ENCODE peak calls at places on chromosomes 3 and 15, in four cellular contexts. One of them, this sample, is unnamed. For H3K79me2, the result is how much of the 10 kb centered on the place peaks cover.

GRCh38 chr3:49871536-49872157 is 1.9 kb upstream of the CAMKV start:
- DNase-seq in H1: no peak
- DNase-seq in H9: no peak
- DNase-seq in trophoblast cell: no peak
- DNase-seq in this sample: no peak

GRCh38 chr3:125055913-125056705 is at the start of gene HEG1:
- DNase-seq in H1: peak
- DNase-seq in H9: peak
- DNase-seq in trophoblast cell: peak
- DNase-seq in this sample: peak

GRCh38 chr3:142259359-142259758 is 34.0 kb upstream of the GK5 start:
- DNase-seq in H1: no peak
- DNase-seq in H9: no peak
- DNase-seq in trophoblast cell: no peak
- DNase-seq in this sample: no peak

GRCh38 chr3:171347017-171347979 is 112.9 kb downstream of the TNIK start:
- DNase-seq in H1: no peak
- DNase-seq in H9: no peak
- DNase-seq in trophoblast cell: peak
- DNase-seq in this sample: peak

GRCh38 chr15:55403531-55403930 is 4.6 kb downstream of the CCPG1 start:
- DNase-seq in H1: no peak
- DNase-seq in H9: no peak
- DNase-seq in trophoblast cell: no peak
- DNase-seq in this sample: no peak

GRCh38 chr3:86934851-86935250 is 56.1 kb downstream of the VGLL3 start:
- DNase-seq in H1: no peak
- DNase-seq in H9: no peak
- DNase-seq in trophoblast cell: peak
- DNase-seq in this sample: no peak

GRCh38 chr3:14801668-14802067 is 17.1 kb upstream of the FGD5 start:
- DNase-seq in H1: no peak
- DNase-seq in H9: no peak
- DNase-seq in trophoblast cell: no peak
- DNase-seq in this sample: no peak

GRCh38 chr3:60598668-60599067 is 652.6 kb downstream of the FHIT start:
- DNase-seq in H1: no peak
- DNase-seq in H9: no peak
- DNase-seq in trophoblast cell: no peak
- DNase-seq in this sample: no peak

GRCh38 chr15:31353931-31354330 is 27.3 kb downstream of the KLF13 start:
- DNase-seq in H1: no peak
- DNase-seq in H9: no peak
- DNase-seq in trophoblast cell: no peak
- DNase-seq in this sample: no peak

GRCh38 chr3:121956363-121956762 is 62.2 kb downstream of the SLC15A2 start:
- DNase-seq in H1: no peak
- DNase-seq in H9: no peak
- DNase-seq in trophoblast cell: no peak
- DNase-seq in this sample: peak

GRCh38 chr3:136919799-136920580 is 37.8 kb upstream of the IL20RB start:
- DNase-seq in H1: no peak
- DNase-seq in H9: no peak
- DNase-seq in trophoblast cell: no peak
- DNase-seq in this sample: peak

GRCh38 chr3:188064831-188065493 is 89.0 kb upstream of the LPP start:
- DNase-seq in H1: no peak
- DNase-seq in H9: no peak
- DNase-seq in trophoblast cell: no peak
- DNase-seq in this sample: no peak

GRCh38 chr15:86872782-86873181 is 793.1 kb downstream of the AGBL1 start:
- DNase-seq in H1: no peak
- DNase-seq in H9: no peak
- DNase-seq in trophoblast cell: no peak
- DNase-seq in this sample: no peak

GRCh38 chr3:117853923-117854322 is 1144.3 kb downstream of the TUSC7 start:
- DNase-seq in H1: no peak
- DNase-seq in H9: no peak
- DNase-seq in trophoblast cell: no peak
- DNase-seq in this sample: peak

GRCh38 chr3:126544596-126545281 is 14.0 kb downstream of the C3orf22 start:
- DNase-seq in H1: no peak
- DNase-seq in H9: peak
- DNase-seq in trophoblast cell: no peak
- DNase-seq in this sample: no peak

GRCh38 chr3:100169186-100169585 is 54.9 kb upstream of the FILIP1L start:
- DNase-seq in H1: no peak
- DNase-seq in H9: no peak
- DNase-seq in trophoblast cell: no peak
- DNase-seq in this sample: no peak

GRCh38 chr3:123186695-123187094 is 15.0 kb upstream of the SEC22A start:
- DNase-seq in H1: no peak
- DNase-seq in H9: no peak
- DNase-seq in trophoblast cell: no peak
- DNase-seq in this sample: no peak

GRCh38 chr15:72591361-72591760 is 63.1 kb upstream of the GOLGA6B start:
- DNase-seq in H1: no peak
- DNase-seq in H9: no peak
- DNase-seq in trophoblast cell: no peak
- DNase-seq in this sample: no peak

GRCh38 chr3:190167936-190168680 is 47.4 kb upstream of the P3H2 start:
- DNase-seq in H1: no peak
- DNase-seq in H9: no peak
- DNase-seq in trophoblast cell: no peak
- DNase-seq in this sample: peak

GRCh38 chr3:45153658-45154437 is 7.7 kb upstream of the CDCP1 start:
- DNase-seq in H1: no peak
- DNase-seq in H9: no peak
- DNase-seq in trophoblast cell: no peak
- DNase-seq in this sample: no peak

GRCh38 chr3:52774901-52775864 is 2.2 kb upstream of the ITIH1 start:
- DNase-seq in H1: no peak
- DNase-seq in H9: no peak
- DNase-seq in trophoblast cell: no peak
- DNase-seq in this sample: no peak

GRCh38 chr15:25863968-25864580 is 947 bp upstream of the ATP10A start:
- DNase-seq in H1: no peak
- DNase-seq in H9: no peak
- DNase-seq in trophoblast cell: no peak
- DNase-seq in this sample: no peak

GRCh38 chr3:110550511-110550910 is 521.1 kb upstream of the NECTIN3 start:
- DNase-seq in H1: no peak
- DNase-seq in H9: no peak
- DNase-seq in trophoblast cell: no peak
- DNase-seq in this sample: no peak

GRCh38 chr15:98712845-98713584 is 64.7 kb downstream of the IGF1R start:
- DNase-seq in H1: no peak
- DNase-seq in H9: no peak
- DNase-seq in trophoblast cell: no peak
- DNase-seq in this sample: no peak

GRCh38 chr15:63089260-63090043 is 32.2 kb upstream of the LACTB start:
- DNase-seq in H1: no peak
- DNase-seq in H9: peak
- DNase-seq in trophoblast cell: no peak
- DNase-seq in this sample: peak

GRCh38 chr3:133991637-133992036 is 38.1 kb downstream of the SLCO2A1 start:
- DNase-seq in H1: no peak
- DNase-seq in H9: peak
- DNase-seq in trophoblast cell: no peak
- DNase-seq in this sample: no peak

GRCh38 chr3:52458031-52458760 is 2.8 kb downstream of the NISCH start:
- DNase-seq in H1: no peak
- DNase-seq in H9: no peak
- DNase-seq in trophoblast cell: no peak
- DNase-seq in this sample: no peak

GRCh38 chr15:64883997-64884511 is 27.6 kb upstream of the ANKDD1A start:
- DNase-seq in H1: no peak
- DNase-seq in H9: peak
- DNase-seq in trophoblast cell: peak
- DNase-seq in this sample: no peak

GRCh38 chr3:172170841-172171240 is 131.5 kb downstream of the FNDC3B start:
- DNase-seq in H1: no peak
- DNase-seq in H9: no peak
- DNase-seq in trophoblast cell: no peak
- DNase-seq in this sample: no peak

GRCh38 chr15:68618339-68619302 is 39.8 kb downstream of the CORO2B start:
- DNase-seq in H1: no peak
- DNase-seq in H9: no peak
- DNase-seq in trophoblast cell: no peak
- DNase-seq in this sample: peak

GRCh38 chr3:44995142-44995770 is 19.2 kb downstream of the EXOSC7 start:
- DNase-seq in H1: no peak
- DNase-seq in H9: no peak
- DNase-seq in trophoblast cell: no peak
- DNase-seq in this sample: no peak

GRCh38 chr3:23648326-23648964 is 157.3 kb upstream of the UBE2E1 start:
- DNase-seq in H1: no peak
- DNase-seq in H9: no peak
- DNase-seq in trophoblast cell: no peak
- DNase-seq in this sample: peak

GRCh38 chr15:36965561-36966342 is 134.6 kb downstream of the MEIS2 start:
- DNase-seq in H1: no peak
- DNase-seq in H9: no peak
- DNase-seq in trophoblast cell: no peak
- DNase-seq in this sample: no peak

GRCh38 chr3:130759692-130760338 is 13.2 kb upstream of the PIK3R4 start:
- DNase-seq in H1: no peak
- DNase-seq in H9: peak
- DNase-seq in trophoblast cell: peak
- DNase-seq in this sample: peak

GRCh38 chr3:186888569-186888968 is 41.8 kb upstream of the ST6GAL1 start:
- DNase-seq in H1: no peak
- DNase-seq in H9: no peak
- DNase-seq in trophoblast cell: no peak
- DNase-seq in this sample: no peak

GRCh38 chr3:17546500-17546899 is 195.9 kb downstream of the TBC1D5 start:
- DNase-seq in H1: no peak
- DNase-seq in H9: no peak
- DNase-seq in trophoblast cell: no peak
- DNase-seq in this sample: peak

GRCh38 chr15:58475573-58476524 is 44.1 kb downstream of the LIPC start:
- DNase-seq in H1: no peak
- DNase-seq in H9: no peak
- DNase-seq in trophoblast cell: no peak
- DNase-seq in this sample: no peak

GRCh38 chr15:58545307-58546065 is 113.7 kb downstream of the LIPC start:
- DNase-seq in H1: no peak
- DNase-seq in H9: no peak
- DNase-seq in trophoblast cell: peak
- DNase-seq in this sample: no peak

GRCh38 chr3:170346481-170347125 is 10.9 kb upstream of the SKIL start:
- DNase-seq in H1: no peak
- DNase-seq in H9: no peak
- DNase-seq in trophoblast cell: peak
- DNase-seq in this sample: peak

GRCh38 chr15:85004551-85004950 is 22.9 kb downstream of the PDE8A start:
- DNase-seq in H1: no peak
- DNase-seq in H9: no peak
- DNase-seq in trophoblast cell: no peak
- DNase-seq in this sample: no peak

GRCh38 chr15:85000937-85001336 is 19.3 kb downstream of the PDE8A start:
- DNase-seq in H1: peak
- DNase-seq in H9: no peak
- DNase-seq in trophoblast cell: no peak
- DNase-seq in this sample: no peak

GRCh38 chr15:85003593-85004312 is 22.1 kb downstream of the PDE8A start:
- DNase-seq in H1: no peak
- DNase-seq in H9: no peak
- DNase-seq in trophoblast cell: no peak
- DNase-seq in this sample: no peak

GRCh38 chr15:85002517-85002916 is 20.9 kb downstream of the PDE8A start:
- DNase-seq in H1: peak
- DNase-seq in H9: no peak
- DNase-seq in trophoblast cell: no peak
- DNase-seq in this sample: peak

GRCh38 chr15:85000189-85000864 is 18.7 kb downstream of the PDE8A start:
- DNase-seq in H1: peak
- DNase-seq in H9: no peak
- DNase-seq in trophoblast cell: no peak
- DNase-seq in this sample: no peak
- H3K79me2 ChIP-seq in H1: under half
- H3K79me2 ChIP-seq in H9: under half
- H3K79me2 ChIP-seq in trophoblast cell: under half
- H3K79me2 ChIP-seq in this sample: under half

GRCh38 chr3:37934631-37935289 is 55.8 kb upstream of the VILL start:
- DNase-seq in H1: no peak
- DNase-seq in H9: no peak
- DNase-seq in trophoblast cell: no peak
- DNase-seq in this sample: no peak
- H2BK5ac ChIP-seq in H1: no peak
- H2BK5ac ChIP-seq in H9: no peak
- H2BK5ac ChIP-seq in trophoblast cell: no peak
- H2BK5ac ChIP-seq in this sample: no peak

GRCh38 chr3:151197981-151198767 is 4.8 kb downstream of the GPR171 start:
- DNase-seq in H1: no peak
- DNase-seq in H9: no peak
- DNase-seq in trophoblast cell: peak
- DNase-seq in this sample: no peak
- H3K23ac ChIP-seq in H1: no peak
- H3K23ac ChIP-seq in H9: no peak
- H3K23ac ChIP-seq in trophoblast cell: no peak
- H3K23ac ChIP-seq in this sample: no peak

DNA sequence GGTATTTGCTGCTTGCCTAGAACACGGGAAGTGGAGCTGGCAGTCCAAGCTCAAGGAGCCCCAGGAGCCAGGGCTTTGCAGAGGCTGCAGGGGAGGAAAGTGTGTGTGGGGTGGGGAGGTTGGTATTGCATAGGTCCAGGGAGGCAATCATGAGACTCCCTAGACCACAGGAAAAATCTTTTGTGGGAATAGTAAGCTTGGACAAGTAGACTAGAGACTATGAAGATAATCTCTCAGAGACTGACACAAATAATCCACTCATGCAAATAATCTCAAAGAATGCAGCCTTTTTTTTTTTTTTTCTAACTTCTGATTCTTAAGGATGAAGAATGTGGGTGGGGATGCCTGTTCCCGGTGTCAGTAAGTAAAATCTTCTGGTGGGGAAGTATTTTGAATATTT is 113.7 kb downstream of the GREM1 start:
- DNase-seq in H1: no peak
- DNase-seq in H9: no peak
- DNase-seq in trophoblast cell: no peak
- DNase-seq in this sample: no peak
- H3K79me2 ChIP-seq in H1: under half
- H3K79me2 ChIP-seq in H9: under half
- H3K79me2 ChIP-seq in trophoblast cell: under half
- H3K79me2 ChIP-seq in this sample: under half